ENCODE peak calls at places on chromosomes 13 and 19, in five cellular contexts. R is uterus, V is Peyer's patch, Z is mesenchymal stem cell, M is fibroblast of lung. X is an unnamed sample. For H3K9me3, H3K27me3 and H3K4me1, the result is how much of the 10 kb centered on the place peaks cover.

GRCh38 chr13:24851546-24851945 is 87.6 kb downstream of the RNF17 start:
- DNase-seq in R (no peak), V (no peak), Z (peak), M (peak), X (no peak)

GRCh38 chr13:99501952-99502310 is 659 bp downstream of the TM9SF2 start:
- DNase-seq in R (no peak), V (peak), Z (peak), M (peak), X (peak)

GRCh38 chr13:51971520-51972426 is 39.5 kb downstream of the ATP7B start:
- DNase-seq in R (no peak), V (no peak), Z (no peak), M (no peak), X (no peak)

GRCh38 chr19:33865306-33865705 is 68.6 kb downstream of the KCTD15 start:
- DNase-seq in R (no peak), V (no peak), Z (no peak), M (no peak), X (no peak)

GRCh38 chr19:43463381-43464088 is 1.9 kb downstream of the LYPD3 start:
- DNase-seq in R (peak), V (peak), Z (peak), M (peak), X (peak)

GRCh38 chr19:50196322-50196932 is 7.0 kb upstream of the MYH14 start:
- DNase-seq in R (no peak), V (no peak), Z (no peak), M (no peak), X (no peak)

GRCh38 chr19:40673377-40673776 is 17.1 kb downstream of the NUMBL start:
- DNase-seq in R (no peak), V (no peak), Z (no peak), M (no peak), X (no peak)

GRCh38 chr19:38162094-38162493 is 61.9 kb downstream of the DPF1 start:
- DNase-seq in R (no peak), V (no peak), Z (no peak), M (peak), X (no peak)

GRCh38 chr13:74135306-74136088 is 1.3 kb upstream of the KLF12 start:
- DNase-seq in R (peak), V (peak), Z (peak), M (peak), X (peak)

GRCh38 chr13:77042566-77043177 is 15.7 kb upstream of the FBXL3 start:
- DNase-seq in R (no peak), V (no peak), Z (peak), M (no peak), X (no peak)

GRCh38 chr19:37009871-37010270 is 68.4 kb upstream of the ZNF420 start:
- DNase-seq in R (no peak), V (no peak), Z (no peak), M (no peak), X (no peak)

GRCh38 chr19:37007587-37008220 is 70.5 kb upstream of the ZNF420 start:
- DNase-seq in R (no peak), V (peak), Z (no peak), M (peak), X (peak)

GRCh38 chr19:37014456-37014855 is 63.8 kb upstream of the ZNF420 start:
- DNase-seq in R (no peak), V (no peak), Z (no peak), M (no peak), X (no peak)

GRCh38 chr19:37012093-37012745 is 66.0 kb upstream of the ZNF420 start:
- DNase-seq in R (no peak), V (no peak), Z (no peak), M (no peak), X (no peak)
- H3K9me3 ChIP-seq in R (under half), V (under half), Z (under half), M (under half), X (under half)

DNA sequence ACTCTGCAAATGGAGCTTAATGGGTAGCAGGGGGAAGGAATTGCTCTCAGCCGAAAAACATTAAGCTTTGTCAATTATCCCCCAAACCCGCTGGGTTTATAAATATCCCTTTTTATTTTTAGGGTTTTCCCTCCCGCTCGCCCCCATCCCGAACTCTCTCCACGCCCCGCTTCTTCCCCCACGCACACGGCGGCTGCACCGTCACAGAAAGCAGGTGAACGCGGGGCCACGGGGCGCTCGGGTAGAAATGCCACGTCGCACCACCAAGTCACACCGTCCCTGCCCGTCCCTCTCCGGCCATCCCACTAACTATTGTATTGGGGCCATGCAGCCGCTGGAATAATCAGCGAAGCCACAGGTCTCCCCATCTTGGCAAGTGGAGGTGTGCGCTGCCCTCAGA is 3.5 kb downstream of the PTPRS start:
- DNase-seq in R (no peak), V (no peak), Z (no peak), M (no peak), X (no peak)
- H3K27me3 ChIP-seq in R (under half), V (under half), Z (half or more), M (under half), X (under half)

GRCh38 chr19:5973867-5974635 is 3.9 kb downstream of the RANBP3 start:
- DNase-seq in R (no peak), V (no peak), Z (no peak), M (no peak), X (no peak)

GRCh38 chr19:5974721-5975387 is 3.1 kb downstream of the RANBP3 start:
- DNase-seq in R (no peak), V (no peak), Z (no peak), M (no peak), X (peak)

GRCh38 chr19:5973376-5973775 is 4.6 kb downstream of the RANBP3 start:
- DNase-seq in R (no peak), V (no peak), Z (no peak), M (no peak), X (no peak)

GRCh38 chr19:5971714-5972354 is 6.1 kb downstream of the RANBP3 start:
- DNase-seq in R (no peak), V (no peak), Z (no peak), M (no peak), X (no peak)

GRCh38 chr19:5972355-5972731 is 5.6 kb downstream of the RANBP3 start:
- DNase-seq in R (no peak), V (no peak), Z (no peak), M (no peak), X (no peak)
- H3K4me1 ChIP-seq in R (under half), V (half or more), Z (under half), M (under half), X (under half)

DNA sequence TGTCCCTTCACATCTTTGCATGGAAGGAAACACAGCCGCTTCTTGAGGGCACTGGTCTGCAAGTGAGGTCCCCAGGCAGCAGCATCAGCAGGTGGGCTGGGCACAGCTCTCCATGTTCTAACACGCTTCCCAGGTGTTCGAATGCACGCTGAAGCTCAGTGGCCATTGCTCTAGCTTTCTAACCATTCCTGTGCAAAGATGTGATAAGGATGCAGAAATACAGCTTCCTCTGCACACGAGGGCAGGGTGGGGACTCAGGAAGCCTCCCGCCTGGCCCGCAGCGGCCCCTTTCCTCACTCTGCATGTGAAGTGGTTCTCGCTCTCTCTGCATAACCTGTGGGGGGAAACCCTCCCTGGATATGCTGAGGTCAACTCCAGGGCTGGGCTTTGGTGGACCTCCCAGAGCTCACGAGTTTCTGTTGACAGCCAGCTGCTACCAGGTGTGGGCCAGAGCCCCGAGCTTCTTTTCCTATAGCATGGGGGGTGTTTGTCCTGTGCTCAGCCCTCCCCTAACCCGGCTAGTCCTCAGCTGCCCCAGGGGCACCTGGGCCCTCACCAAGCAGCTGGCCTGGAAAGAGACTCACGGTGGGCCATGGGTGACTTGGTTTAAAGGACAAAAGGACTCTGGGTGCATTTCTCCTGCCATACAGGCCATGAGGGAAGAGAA is 168.2 kb downstream of the TEX29 start:
- DNase-seq in R (no peak), V (no peak), Z (no peak), M (no peak), X (peak)
- H3K9me3 ChIP-seq in R (under half), V (under half), Z (under half), M (under half), X (under half)

GRCh38 chr19:6685482-6685881 is 15.5 kb upstream of the TNFSF14 start:
- DNase-seq in R (no peak), V (no peak), Z (no peak), M (no peak), X (no peak)

GRCh38 chr19:6680141-6680540 is 10.2 kb upstream of the TNFSF14 start:
- DNase-seq in R (no peak), V (no peak), Z (no peak), M (no peak), X (no peak)

GRCh38 chr19:6683971-6684370 is 14.0 kb upstream of the TNFSF14 start:
- DNase-seq in R (no peak), V (no peak), Z (no peak), M (no peak), X (no peak)

GRCh38 chr19:6685962-6686627 is 16.1 kb upstream of the TNFSF14 start:
- DNase-seq in R (no peak), V (no peak), Z (no peak), M (no peak), X (no peak)

DNA sequence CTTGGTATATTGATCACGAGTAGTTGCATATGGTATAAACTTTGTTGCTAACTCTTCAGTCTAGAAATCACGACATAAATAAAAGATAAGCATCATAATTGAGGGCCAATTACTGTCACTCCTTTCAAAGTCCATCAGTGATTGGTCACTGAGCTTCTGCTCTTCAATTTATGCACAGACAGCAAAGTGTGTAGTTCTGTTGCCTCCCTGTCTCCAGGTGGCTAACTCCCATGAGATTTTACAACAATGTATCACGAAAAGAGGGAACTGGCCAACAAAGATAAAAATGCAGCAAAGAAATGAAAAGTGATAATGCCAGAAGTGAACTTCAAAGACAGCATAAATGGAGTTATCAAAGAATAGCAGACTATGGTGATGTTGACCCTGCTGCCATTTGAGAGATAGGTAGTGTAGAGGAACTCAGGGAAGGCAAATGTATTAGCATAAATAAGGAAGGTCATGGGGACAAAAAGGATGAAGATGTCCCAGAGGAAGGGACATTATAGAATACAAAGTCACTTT is 12.7 kb upstream of the TNFSF14 start:
- DNase-seq in R (no peak), V (no peak), Z (no peak), M (no peak), X (no peak)
- H3K27me3 ChIP-seq in R (under half), V (under half), Z (under half), M (under half), X (under half)

GRCh38 chr19:54612428-54612827 is 17.9 kb upstream of the LILRB1 start:
- DNase-seq in R (no peak), V (no peak), Z (no peak), M (no peak), X (no peak)
- H3K4me1 ChIP-seq in R (under half), V (under half), Z (under half), M (under half), X (under half)

GRCh38 chr19:13652810-13653590 is 111.3 kb upstream of the MRI1 start:
- DNase-seq in R (no peak), V (no peak), Z (no peak), M (no peak), X (no peak)
- H3K9me3 ChIP-seq in R (under half), V (under half), Z (under half), M (under half), X (under half)

DNA sequence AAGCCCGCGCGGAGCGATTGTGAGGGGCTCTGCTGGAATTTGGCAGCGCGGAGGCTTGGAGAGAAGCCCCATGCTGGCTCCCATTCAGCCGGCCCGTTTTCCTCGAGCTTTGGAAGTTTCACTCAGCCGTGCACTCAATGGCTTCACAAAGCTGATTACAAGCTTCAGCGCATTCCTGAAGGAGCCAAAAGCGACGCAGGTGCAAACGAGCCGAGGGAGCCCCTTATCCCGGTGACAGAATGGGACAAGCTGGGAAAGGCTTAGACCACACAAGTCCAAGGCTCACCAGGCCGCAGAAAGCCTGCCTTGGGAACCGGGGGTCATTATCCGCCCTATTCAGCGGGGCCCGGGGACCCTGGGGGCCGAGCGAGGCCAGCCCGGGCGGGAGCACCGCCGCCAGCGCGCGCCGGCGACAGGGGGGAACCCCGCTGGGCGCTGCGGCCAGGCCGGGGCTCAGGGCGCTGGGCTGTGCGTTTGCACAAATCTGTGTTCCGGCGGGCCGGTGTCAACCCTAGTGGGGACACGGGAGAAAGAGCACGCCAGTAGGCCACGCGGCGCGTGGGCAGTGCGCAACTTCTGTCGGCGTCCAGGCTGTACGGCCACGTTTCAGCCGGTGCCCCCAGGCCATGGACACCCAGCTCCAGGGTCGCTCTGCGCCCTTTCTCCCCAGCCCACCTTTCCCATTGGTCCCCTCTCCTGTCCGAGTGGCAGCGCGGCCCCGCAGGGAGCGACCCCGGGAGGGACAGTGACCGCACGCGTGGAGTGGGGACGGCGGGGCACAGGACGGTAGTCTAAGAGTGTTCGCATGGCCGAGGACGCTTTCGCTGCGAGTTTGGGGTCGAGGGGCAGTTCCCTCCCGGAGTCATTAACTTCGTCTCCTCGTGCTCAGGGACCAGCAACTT is 37.3 kb downstream of the SOX1 start:
- DNase-seq in R (no peak), V (no peak), Z (no peak), M (no peak), X (no peak)
- H3K27me3 ChIP-seq in R (under half), V (under half), Z (half or more), M (under half), X (half or more)

GRCh38 chr13:41917641-41918040 is 43.3 kb downstream of the VWA8 start:
- DNase-seq in R (no peak), V (no peak), Z (peak), M (peak), X (no peak)

GRCh38 chr13:41919031-41919740 is 41.7 kb downstream of the VWA8 start:
- DNase-seq in R (no peak), V (no peak), Z (no peak), M (no peak), X (no peak)

GRCh38 chr13:41916173-41916954 is 44.5 kb downstream of the VWA8 start:
- DNase-seq in R (no peak), V (no peak), Z (peak), M (peak), X (no peak)

GRCh38 chr13:41915096-41915495 is 45.8 kb downstream of the VWA8 start:
- DNase-seq in R (no peak), V (no peak), Z (peak), M (no peak), X (no peak)

GRCh38 chr13:41919741-41920487 is 41.0 kb downstream of the VWA8 start:
- DNase-seq in R (no peak), V (no peak), Z (no peak), M (no peak), X (no peak)
- H3K4me1 ChIP-seq in R (under half), V (under half), Z (under half), M (under half), X (under half)